ENCODE peak calls at places on chromosomes 3 and 15, in eight cellular contexts. One of them, this sample, is unnamed.

GRCh38 chr3:134388748-134389485 is 14.7 kb upstream of the AMOTL2 start:
- DNase-seq in right lobe of liver: no peak
- DNase-seq in vagina: peak; percentile 88
- DNase-seq in HCT116: no peak
- DNase-seq in sigmoid colon: no peak
- DNase-seq in tibial nerve: no peak
- DNase-seq in GM12878: no peak
- DNase-seq in suprapubic skin: peak; percentile 70
- DNase-seq in this sample: no peak

GRCh38 chr3:8841472-8841871 is 72.1 kb upstream of the OXTR start:
- DNase-seq in right lobe of liver: no peak
- DNase-seq in suprapubic skin: no peak
- DNase-seq in tibial nerve: no peak
- DNase-seq in GM12878: no peak
- DNase-seq in vagina: no peak
- DNase-seq in HCT116: no peak
- DNase-seq in sigmoid colon: no peak
- DNase-seq in this sample: no peak

GRCh38 chr15:80418892-80419537 is 14.8 kb downstream of the ARNT2 start:
- DNase-seq in right lobe of liver: no peak
- DNase-seq in tibial nerve: peak; percentile 19
- DNase-seq in suprapubic skin: no peak
- DNase-seq in vagina: no peak
- DNase-seq in sigmoid colon: no peak
- DNase-seq in HCT116: peak; percentile 34
- DNase-seq in GM12878: no peak
- DNase-seq in this sample: no peak

GRCh38 chr3:52454938-52455282 is 494 bp upstream of the NISCH start:
- DNase-seq in suprapubic skin: no peak
- DNase-seq in HCT116: no peak
- DNase-seq in right lobe of liver: no peak
- DNase-seq in tibial nerve: no peak
- DNase-seq in vagina: no peak
- DNase-seq in GM12878: no peak
- DNase-seq in sigmoid colon: no peak
- DNase-seq in this sample: no peak

GRCh38 chr3:85259748-85260147 is 301.0 kb downstream of the CADM2 start:
- DNase-seq in tibial nerve: no peak
- DNase-seq in right lobe of liver: no peak
- DNase-seq in HCT116: no peak
- DNase-seq in sigmoid colon: no peak
- DNase-seq in suprapubic skin: no peak
- DNase-seq in vagina: no peak
- DNase-seq in GM12878: no peak
- DNase-seq in this sample: no peak

GRCh38 chr3:153070153-153070868 is 91.7 kb upstream of the RAP2B start:
- DNase-seq in GM12878: no peak
- DNase-seq in tibial nerve: no peak
- DNase-seq in suprapubic skin: no peak
- DNase-seq in sigmoid colon: no peak
- DNase-seq in vagina: no peak
- DNase-seq in right lobe of liver: no peak
- DNase-seq in HCT116: no peak
- DNase-seq in this sample: no peak

GRCh38 chr15:85515212-85515611 is 134.8 kb downstream of the AKAP13 start:
- DNase-seq in suprapubic skin: no peak
- DNase-seq in tibial nerve: no peak
- DNase-seq in HCT116: no peak
- DNase-seq in right lobe of liver: no peak
- DNase-seq in sigmoid colon: no peak
- DNase-seq in GM12878: no peak
- DNase-seq in vagina: no peak
- DNase-seq in this sample: no peak

GRCh38 chr3:155870945-155871745 is 695 bp downstream of the GMPS start:
- DNase-seq in sigmoid colon: peak; percentile 82
- DNase-seq in right lobe of liver: peak; percentile 78
- DNase-seq in vagina: no peak
- DNase-seq in GM12878: no peak
- DNase-seq in tibial nerve: peak; percentile 41
- DNase-seq in suprapubic skin: peak; percentile 85
- DNase-seq in HCT116: no peak
- DNase-seq in this sample: peak; percentile 28

GRCh38 chr15:58299311-58299850 is 132.4 kb upstream of the LIPC start:
- DNase-seq in HCT116: no peak
- DNase-seq in tibial nerve: no peak
- DNase-seq in suprapubic skin: no peak
- DNase-seq in right lobe of liver: no peak
- DNase-seq in vagina: no peak
- DNase-seq in sigmoid colon: no peak
- DNase-seq in GM12878: peak; percentile 17
- DNase-seq in this sample: no peak

GRCh38 chr3:33372218-33373081 is 67.8 kb downstream of the UBP1 start:
- DNase-seq in vagina: no peak
- DNase-seq in tibial nerve: peak; percentile 56
- DNase-seq in right lobe of liver: no peak
- DNase-seq in suprapubic skin: no peak
- DNase-seq in sigmoid colon: no peak
- DNase-seq in GM12878: no peak
- DNase-seq in HCT116: peak; percentile 70
- DNase-seq in this sample: no peak

GRCh38 chr3:177262396-177262795 is 65.1 kb upstream of the TBL1XR1 start:
- DNase-seq in right lobe of liver: no peak
- DNase-seq in GM12878: no peak
- DNase-seq in suprapubic skin: no peak
- DNase-seq in sigmoid colon: no peak
- DNase-seq in HCT116: no peak
- DNase-seq in tibial nerve: no peak
- DNase-seq in vagina: no peak
- DNase-seq in this sample: no peak

GRCh38 chr15:66502491-66502890 is 2.2 kb downstream of the RPL4 start:
- DNase-seq in tibial nerve: no peak
- DNase-seq in right lobe of liver: no peak
- DNase-seq in suprapubic skin: no peak
- DNase-seq in vagina: no peak
- DNase-seq in HCT116: no peak
- DNase-seq in GM12878: no peak
- DNase-seq in sigmoid colon: no peak
- DNase-seq in this sample: no peak

GRCh38 chr3:103906808-103907207 is 1459.9 kb upstream of the ALCAM start:
- DNase-seq in right lobe of liver: no peak
- DNase-seq in sigmoid colon: no peak
- DNase-seq in GM12878: no peak
- DNase-seq in tibial nerve: no peak
- DNase-seq in suprapubic skin: no peak
- DNase-seq in HCT116: no peak
- DNase-seq in vagina: no peak
- DNase-seq in this sample: no peak

GRCh38 chr3:189638276-189639031 is 7.3 kb downstream of the TP63 start:
- DNase-seq in vagina: no peak
- DNase-seq in right lobe of liver: no peak
- DNase-seq in HCT116: no peak
- DNase-seq in tibial nerve: no peak
- DNase-seq in sigmoid colon: no peak
- DNase-seq in GM12878: no peak
- DNase-seq in suprapubic skin: no peak
- DNase-seq in this sample: no peak

DNA sequence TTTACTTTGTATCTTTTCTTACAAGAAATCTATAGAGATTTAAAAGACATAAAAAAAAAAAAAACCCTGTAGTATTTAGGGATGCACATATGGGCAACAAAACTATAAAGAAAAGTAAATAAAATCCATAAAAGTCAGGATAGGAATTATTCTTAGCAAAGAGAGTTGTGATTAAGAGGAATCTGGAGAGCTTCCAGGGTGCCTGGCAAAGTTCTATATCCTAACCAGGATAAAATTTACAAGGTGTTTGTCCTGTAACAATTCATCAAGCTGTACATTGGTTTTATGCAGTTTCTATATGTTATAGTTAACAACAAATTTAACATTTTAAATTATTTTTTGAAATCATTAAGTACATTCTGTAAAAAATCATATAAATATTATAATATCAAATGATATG is 7.9 kb downstream of the SECISBP2L start:
- DNase-seq in tibial nerve: no peak
- DNase-seq in right lobe of liver: no peak
- DNase-seq in vagina: no peak
- DNase-seq in HCT116: no peak
- DNase-seq in suprapubic skin: no peak
- DNase-seq in GM12878: no peak
- DNase-seq in sigmoid colon: no peak
- DNase-seq in this sample: no peak
- H3K4me1 ChIP-seq in tibial nerve: peaks cover 13% of the 10 kb centered on the region
- H3K4me1 ChIP-seq in right lobe of liver: no peaks in the 10 kb centered on the region
- H3K4me1 ChIP-seq in vagina: peaks cover 61% of the 10 kb centered on the region
- H3K4me1 ChIP-seq in HCT116: peaks cover 8% of the 10 kb centered on the region
- H3K4me1 ChIP-seq in suprapubic skin: peaks cover 28% of the 10 kb centered on the region
- H3K4me1 ChIP-seq in GM12878: no peaks in the 10 kb centered on the region
- H3K4me1 ChIP-seq in sigmoid colon: peaks cover 41% of the 10 kb centered on the region
- H3K4me1 ChIP-seq in this sample: peaks cover 23% of the 10 kb centered on the region

DNA sequence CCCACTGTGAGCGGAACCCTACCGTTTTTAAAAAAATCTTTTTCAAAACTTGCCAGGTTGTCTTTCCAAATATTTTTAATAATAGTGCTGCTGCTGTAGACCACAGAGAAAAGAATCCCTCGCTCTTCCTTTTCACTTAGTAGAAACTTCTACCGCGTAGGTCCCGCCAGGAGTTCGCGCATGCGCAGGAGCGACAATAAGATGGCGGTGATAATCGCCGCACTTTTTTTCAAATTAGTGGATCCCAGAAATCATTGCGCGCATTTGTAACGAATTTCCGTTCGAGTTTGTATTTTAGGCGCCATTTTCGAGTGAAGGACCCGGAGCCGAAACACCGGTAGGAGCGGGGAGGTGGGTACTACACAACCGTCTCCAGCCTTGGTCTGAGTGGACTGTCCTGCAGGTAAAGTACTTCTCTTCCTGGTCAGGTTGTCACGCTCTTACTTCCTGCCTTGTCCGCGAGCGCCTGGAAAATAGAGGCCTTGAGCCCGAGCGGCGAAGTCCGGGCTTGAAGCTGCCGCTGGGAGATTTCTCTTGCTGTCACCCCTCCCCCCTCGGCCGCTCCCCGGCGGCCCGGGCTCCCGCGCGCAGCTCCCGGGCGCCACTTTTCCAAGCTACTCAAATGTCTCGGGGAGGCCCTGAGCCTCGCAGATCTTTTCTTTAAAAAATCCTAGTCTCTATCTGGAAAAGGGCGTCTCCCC is at the start of gene SMC4:
- DNase-seq in tibial nerve: peak; percentile 86
- DNase-seq in GM12878: peak; percentile 79
- DNase-seq in HCT116: peak; percentile 87
- DNase-seq in vagina: peak; percentile 96
- DNase-seq in sigmoid colon: peak; percentile 91
- DNase-seq in suprapubic skin: peak; percentile 89
- DNase-seq in right lobe of liver: peak; percentile 71
- DNase-seq in this sample: peak; percentile 74
- TF ChIP-seq POLR2A in tibial nerve: no peak
- TF ChIP-seq POLR2A in GM12878: peak; percentile 79
- TF ChIP-seq POLR2A in HCT116: peak; percentile 78
- TF ChIP-seq POLR2A in vagina: peak; percentile 57
- TF ChIP-seq POLR2A in sigmoid colon: no peak
- TF ChIP-seq POLR2A in suprapubic skin: peak; percentile 44
- TF ChIP-seq POLR2A in right lobe of liver: peak; percentile 53
- TF ChIP-seq POLR2A in this sample: peak; percentile 75

DNA sequence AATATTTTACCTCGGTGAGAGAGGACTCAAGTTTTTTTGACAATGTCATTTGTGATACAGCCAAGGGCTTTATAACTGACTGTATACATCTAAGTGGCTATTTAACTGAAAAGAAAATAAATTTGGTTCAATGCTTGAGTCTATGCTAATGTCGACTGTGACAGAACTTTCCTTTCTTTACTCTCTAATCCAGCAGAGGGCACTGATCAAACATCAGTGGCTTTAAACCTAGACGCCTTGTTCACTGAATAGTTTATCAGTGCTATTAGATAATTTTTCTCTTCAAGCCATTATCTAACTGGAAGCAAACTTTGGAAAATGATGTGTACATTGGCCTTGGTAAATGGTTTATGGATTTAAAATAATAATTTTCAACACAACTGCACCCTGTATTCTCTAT is 285.1 kb downstream of the CHL1 start:
- DNase-seq in suprapubic skin: no peak
- DNase-seq in HCT116: no peak
- DNase-seq in tibial nerve: no peak
- DNase-seq in GM12878: no peak
- DNase-seq in sigmoid colon: no peak
- DNase-seq in right lobe of liver: no peak
- DNase-seq in vagina: no peak
- DNase-seq in this sample: no peak
- TF ChIP-seq CTCF in suprapubic skin: no peak
- TF ChIP-seq CTCF in HCT116: no peak
- TF ChIP-seq CTCF in tibial nerve: no peak
- TF ChIP-seq CTCF in GM12878: peak; percentile 41
- TF ChIP-seq CTCF in sigmoid colon: no peak
- TF ChIP-seq CTCF in right lobe of liver: peak; percentile 51
- TF ChIP-seq CTCF in vagina: no peak
- TF ChIP-seq CTCF in this sample: no peak

GRCh38 chr3:45134758-45135521 is 11.2 kb downstream of the CDCP1 start:
- DNase-seq in suprapubic skin: no peak
- DNase-seq in HCT116: no peak
- DNase-seq in sigmoid colon: no peak
- DNase-seq in vagina: no peak
- DNase-seq in right lobe of liver: no peak
- DNase-seq in GM12878: no peak
- DNase-seq in tibial nerve: no peak
- DNase-seq in this sample: no peak

GRCh38 chr3:45140392-45140791 is 5.8 kb downstream of the CDCP1 start:
- DNase-seq in GM12878: no peak
- DNase-seq in vagina: no peak
- DNase-seq in sigmoid colon: no peak
- DNase-seq in HCT116: no peak
- DNase-seq in suprapubic skin: no peak
- DNase-seq in tibial nerve: no peak
- DNase-seq in right lobe of liver: no peak
- DNase-seq in this sample: no peak

GRCh38 chr3:45139372-45139894 is 6.7 kb downstream of the CDCP1 start:
- DNase-seq in tibial nerve: peak; percentile 57
- DNase-seq in suprapubic skin: no peak
- DNase-seq in HCT116: no peak
- DNase-seq in right lobe of liver: no peak
- DNase-seq in sigmoid colon: no peak
- DNase-seq in GM12878: no peak
- DNase-seq in vagina: no peak
- DNase-seq in this sample: no peak

GRCh38 chr3:45135959-45136358 is 10.2 kb downstream of the CDCP1 start:
- DNase-seq in vagina: no peak
- DNase-seq in GM12878: no peak
- DNase-seq in sigmoid colon: no peak
- DNase-seq in HCT116: no peak
- DNase-seq in right lobe of liver: no peak
- DNase-seq in suprapubic skin: no peak
- DNase-seq in tibial nerve: no peak
- DNase-seq in this sample: no peak

DNA sequence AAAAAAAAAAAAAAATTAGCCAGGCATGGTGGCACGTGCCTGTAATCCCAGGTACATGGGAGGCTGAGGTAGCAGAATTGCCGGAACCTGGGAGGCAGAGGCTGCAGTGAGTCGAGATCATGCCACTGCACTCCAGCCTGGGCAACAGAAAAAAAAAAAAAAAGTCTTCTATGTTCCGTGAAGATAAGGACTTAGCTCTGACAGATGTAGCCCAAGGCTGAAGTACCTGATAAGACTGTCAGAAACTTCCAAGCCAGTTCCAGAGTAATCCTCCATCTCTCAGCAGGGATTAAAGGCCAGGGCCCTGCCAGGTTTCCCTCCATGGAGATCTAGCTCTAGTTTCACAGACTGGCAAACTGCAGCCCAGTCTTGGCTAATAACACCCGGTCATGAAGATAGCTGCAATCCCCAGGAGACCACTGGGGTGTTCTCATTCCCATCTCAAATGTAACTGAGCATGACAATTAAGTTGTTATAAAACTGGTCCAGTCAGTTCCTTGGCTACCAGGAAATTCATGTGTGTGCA is 8.5 kb downstream of the CDCP1 start:
- DNase-seq in vagina: no peak
- DNase-seq in suprapubic skin: no peak
- DNase-seq in sigmoid colon: no peak
- DNase-seq in HCT116: no peak
- DNase-seq in right lobe of liver: no peak
- DNase-seq in GM12878: no peak
- DNase-seq in tibial nerve: no peak
- DNase-seq in this sample: peak; percentile 47
- H3K4me1 ChIP-seq in vagina: peaks cover 36% of the 10 kb centered on the region
- H3K4me1 ChIP-seq in suprapubic skin: peaks cover 73% of the 10 kb centered on the region
- H3K4me1 ChIP-seq in sigmoid colon: peaks cover 6% of the 10 kb centered on the region
- H3K4me1 ChIP-seq in HCT116: peaks cover 100% of the 10 kb centered on the region
- H3K4me1 ChIP-seq in right lobe of liver: no peaks in the 10 kb centered on the region
- H3K4me1 ChIP-seq in GM12878: no peaks in the 10 kb centered on the region
- H3K4me1 ChIP-seq in tibial nerve: peaks cover 10% of the 10 kb centered on the region
- H3K4me1 ChIP-seq in this sample: peaks cover 7% of the 10 kb centered on the region